ENCODE peak calls at places on chromosomes 3 and 15, in six cellular contexts. Q is stimulated activated CD4-positive, alpha-beta T cell treated with anti-CD3 and anti-CD28 coated beads, Interleukin-1b, Interleukin-23, amount 100 ng/mL, for 24 hours; T is MCF 10A; A is ovary; L is GM03348; R is left ventricle myocardium inferior. M is an unnamed sample.

GRCh38 chr3:87298111-87298718 is 21.8 kb upstream of the POU1F1 start:
- DNase-seq in Q (no peak), T (peak; percentile 68), A (no peak), L (peak; percentile 55), R (no peak), M (peak; percentile 4)

GRCh38 chr3:42490243-42490642 is 12.2 kb upstream of the VIPR1 start:
- DNase-seq in Q (no peak), T (peak; percentile 83), A (no peak), L (no peak), R (peak; percentile 38), M (no peak)

GRCh38 chr3:33131328-33132018 is 17.7 kb downstream of the CRTAP start:
- DNase-seq in Q (peak; percentile 15), T (peak; percentile 75), A (no peak), L (peak; percentile 82), R (no peak), M (peak; percentile 7)

GRCh38 chr3:16950845-16951244 is 66.1 kb downstream of the PLCL2 start:
- DNase-seq in Q (no peak), T (no peak), A (no peak), L (no peak), R (no peak), M (no peak)

GRCh38 chr3:9786825-9787654 is 5.2 kb downstream of the TADA3 start:
- DNase-seq in Q (no peak), T (no peak), A (no peak), L (no peak), R (no peak), M (no peak)

GRCh38 chr3:61960976-61961375 is 399.6 kb downstream of the PTPRG start:
- DNase-seq in Q (no peak), T (peak; percentile 17), A (no peak), L (no peak), R (no peak), M (no peak)

GRCh38 chr15:50251638-50252182 is 13.8 kb downstream of the HDC start:
- DNase-seq in Q (no peak), T (no peak), A (no peak), L (no peak), R (no peak), M (no peak)

GRCh38 chr15:41334293-41335120 is 1.8 kb downstream of the NUSAP1 start:
- DNase-seq in Q (no peak), T (no peak), A (no peak), L (no peak), R (no peak), M (no peak)

GRCh38 chr3:10600159-10601125 is 95.1 kb upstream of the ATP2B2 start:
- DNase-seq in Q (no peak), T (no peak), A (no peak), L (no peak), R (no peak), M (no peak)

GRCh38 chr3:13788522-13789424 is 91.1 kb downstream of the WNT7A start:
- DNase-seq in Q (no peak), T (no peak), A (no peak), L (no peak), R (no peak), M (no peak)

GRCh38 chr3:68876112-68876713 is 56.1 kb downstream of the TAFA4 start:
- DNase-seq in Q (peak; percentile 5), T (peak; percentile 74), A (no peak), L (peak; percentile 61), R (no peak), M (peak; percentile 26)

GRCh38 chr3:119763466-119763865 is 18.4 kb upstream of the NR1I2 start:
- DNase-seq in Q (no peak), T (no peak), A (no peak), L (no peak), R (no peak), M (no peak)

GRCh38 chr3:42667523-42668402 is 14.3 kb downstream of the ZBTB47 start:
- DNase-seq in Q (no peak), T (no peak), A (no peak), L (peak; percentile 7), R (no peak), M (no peak)

GRCh38 chr3:46463868-46464241 is 850 bp downstream of the LTF start:
- DNase-seq in Q (no peak), T (no peak), A (no peak), L (no peak), R (no peak), M (no peak)